ENCODE peak calls at places on chromosome 16, in four cellular contexts. X is NT2/D1, L is H1, M is HepG2. O is an unnamed sample.

GRCh38 chr16:30924086-30924714 is 828 bp downstream of the FBXL19 start:
- DNase-seq in X (no peak), M (no peak), L (no peak), O (no peak)

GRCh38 chr16:18945233-18945632 is 19.0 kb upstream of the SMG1 start:
- DNase-seq in L (no peak), X (no peak), M (no peak), O (no peak)

GRCh38 chr16:15548482-15548891 is 94.5 kb downstream of the MARF1 start:
- DNase-seq in X (no peak), L (no peak), M (peak; percentile 45), O (no peak)

GRCh38 chr16:82042144-82042543 is 7.1 kb downstream of the HSD17B2 start:
- DNase-seq in M (no peak), L (no peak), X (no peak), O (no peak)

GRCh38 chr16:83002351-83003334 is 375.9 kb downstream of the CDH13 start:
- DNase-seq in X (no peak), L (no peak), M (no peak), O (no peak)

GRCh38 chr16:68473358-68474064 is 25.2 kb upstream of the SMPD3 start:
- DNase-seq in X (no peak), M (no peak), L (no peak), O (no peak)

GRCh38 chr16:10683160-10683559 is 11.6 kb downstream of the TEKT5 start:
- DNase-seq in L (no peak), X (no peak), M (no peak), O (no peak)

GRCh38 chr16:24753437-24753836 is 24.0 kb downstream of the TNRC6A start:
- DNase-seq in M (no peak), L (no peak), X (no peak), O (no peak)

GRCh38 chr16:53756329-53756996 is 52.5 kb downstream of the FTO start:
- DNase-seq in L (no peak), M (peak; percentile 87), X (no peak), O (no peak)

GRCh38 chr16:88913001-88913612 is 46.6 kb upstream of the PABPN1L start:
- DNase-seq in L (no peak), X (no peak), M (no peak), O (no peak)

GRCh38 chr16:7853197-7853596 is 520.6 kb downstream of the RBFOX1 start:
- DNase-seq in X (no peak), L (no peak), M (no peak), O (no peak)

GRCh38 chr16:30619207-30619606 is 9.0 kb upstream of the ZNF689 start:
- DNase-seq in L (no peak), M (no peak), X (no peak), O (no peak)

GRCh38 chr16:82587289-82587688 is 39.5 kb upstream of the CDH13 start:
- DNase-seq in L (no peak), X (no peak), M (no peak), O (no peak)

GRCh38 chr16:80144191-80144590 is 396.6 kb upstream of the DYNLRB2 start:
- DNase-seq in L (no peak), X (no peak), M (no peak), O (no peak)

GRCh38 chr16:54353097-54353496 is 66.5 kb upstream of the IRX3 start:
- DNase-seq in M (no peak), X (no peak), L (no peak), O (no peak)

GRCh38 chr16:2773188-2773968 is 3.7 kb downstream of the ELOB start:
- DNase-seq in M (no peak), L (no peak), X (no peak), O (no peak)

GRCh38 chr16:89952049-89952448 is 3.5 kb downstream of the DEF8 start:
- DNase-seq in L (no peak), M (no peak), X (no peak), O (no peak)
- TF ChIP-seq SUZ12 in L (no peak), M (no peak), X (no peak), O (no peak)

DNA sequence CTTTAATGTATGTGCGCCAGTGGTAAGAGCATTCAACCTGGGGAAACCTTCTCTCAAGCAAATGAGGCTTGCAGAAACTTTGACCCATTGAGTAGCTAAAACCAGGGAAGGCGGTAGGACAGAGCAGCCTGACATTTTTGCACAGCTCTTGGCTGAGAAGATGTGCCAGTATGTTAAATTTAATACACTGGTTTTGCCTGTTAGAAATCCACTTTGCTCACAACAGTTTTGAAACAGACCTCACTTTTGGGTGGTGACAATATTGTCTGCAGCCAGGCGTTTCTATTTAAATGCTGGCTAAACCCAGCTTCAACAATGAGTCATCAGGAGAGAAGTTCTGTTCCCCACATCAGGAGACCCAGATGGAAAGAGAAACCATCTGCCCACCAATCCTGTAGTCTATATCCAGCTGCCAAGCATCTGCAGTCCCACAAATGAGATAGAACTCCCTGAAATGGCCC is 29.2 kb upstream of the CLEC3A start:
- DNase-seq in L (no peak), X (no peak), M (no peak), O (no peak)
- TF ChIP-seq SUZ12 in L (no peak), X (no peak), M (no peak), O (no peak)

DNA sequence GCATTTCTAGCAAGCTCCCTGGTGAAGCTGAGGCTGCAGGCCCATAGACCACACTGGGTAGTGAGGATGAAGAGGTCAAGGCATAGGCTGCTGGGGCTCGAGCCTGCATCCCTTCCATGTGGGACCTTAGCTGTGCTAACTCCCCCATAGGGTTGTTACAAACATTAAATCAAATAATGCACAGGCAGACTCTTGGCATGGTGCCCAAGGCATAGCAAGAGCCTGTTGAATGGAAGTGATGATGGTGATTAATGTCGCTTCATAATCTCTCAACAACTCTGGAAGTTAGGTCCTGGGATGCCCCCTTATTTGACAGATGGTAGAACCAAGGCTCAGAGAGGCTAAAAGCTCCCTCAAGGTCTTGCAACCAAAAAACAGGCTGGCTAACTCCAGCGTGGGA is 283.9 kb upstream of the EEF2KMT start:
- DNase-seq in M (no peak), X (no peak), L (no peak), O (no peak)
- TF ChIP-seq SUZ12 in M (no peak), X (no peak), L (no peak), O (no peak)

GRCh38 chr16:67278773-67279295 is 498 bp upstream of the PLEKHG4 start:
- DNase-seq in L (no peak), M (no peak), X (no peak), O (peak; percentile 57)
- TF ChIP-seq SUZ12 in L (no peak), M (no peak), X (no peak), O (no peak)

DNA sequence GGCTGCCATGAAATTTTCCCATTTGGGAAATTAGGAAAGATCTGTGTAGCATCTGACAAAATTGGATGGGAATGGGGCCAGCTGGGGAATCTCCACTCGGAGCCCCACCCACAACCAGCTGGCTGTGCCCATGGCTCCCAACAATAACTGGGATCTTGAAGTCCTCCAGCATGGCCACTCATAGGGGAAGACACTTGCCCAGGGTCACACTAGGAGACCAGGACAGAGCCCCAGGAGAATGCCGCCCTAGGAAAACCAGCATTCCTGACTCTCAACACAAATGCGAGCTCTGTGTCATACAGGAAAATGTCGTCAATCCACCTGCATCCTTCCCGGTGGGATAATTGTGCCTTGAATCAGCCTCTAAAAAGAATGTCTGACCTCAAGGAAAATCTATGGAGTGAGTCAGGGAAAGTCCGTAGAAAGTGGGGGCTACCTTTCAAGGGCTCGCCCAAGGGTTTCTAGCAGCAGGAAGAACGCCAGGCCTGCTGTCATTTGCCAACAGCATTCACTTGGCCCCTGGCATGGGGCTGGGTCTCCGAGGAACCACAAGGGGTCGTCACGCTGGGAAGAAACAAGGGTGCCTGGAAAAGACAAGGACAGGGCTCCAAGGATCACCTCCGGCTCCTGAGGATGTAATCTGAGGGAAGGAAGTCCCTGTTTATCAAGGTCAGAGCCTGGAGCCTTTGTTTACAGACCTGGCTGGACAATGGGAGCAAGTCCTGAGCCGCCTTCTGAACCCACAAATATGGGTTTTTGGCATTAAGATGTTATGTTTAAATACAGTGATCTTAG is 15.9 kb downstream of the CDH5 start:
- DNase-seq in X (peak; percentile 32), L (peak; percentile 53), M (no peak), O (no peak)
- TF ChIP-seq SUZ12 in X (no peak), L (no peak), M (no peak), O (no peak)

DNA sequence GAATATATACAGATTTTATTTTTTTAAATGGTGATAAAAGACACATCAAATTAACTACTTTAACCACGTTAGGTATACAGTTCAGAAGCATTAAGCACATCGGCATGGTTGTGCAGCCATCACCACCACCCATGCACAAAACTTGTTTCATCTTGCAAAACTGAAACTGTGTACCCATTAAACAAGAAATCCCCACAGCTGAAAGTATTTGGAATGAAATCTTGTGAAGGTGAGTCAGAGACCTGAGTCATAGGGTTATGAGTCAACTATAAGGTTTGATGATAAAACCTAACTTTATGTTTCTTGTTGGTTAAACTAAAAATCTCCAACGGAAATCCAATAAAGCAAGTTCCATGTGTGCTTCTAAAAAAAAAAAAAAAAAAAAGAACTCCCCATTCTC is 561.6 kb upstream of the PSMD7 start:
- DNase-seq in X (no peak), L (no peak), M (peak; percentile 8), O (no peak)
- TF ChIP-seq SUZ12 in X (no peak), L (no peak), M (no peak), O (no peak)

DNA sequence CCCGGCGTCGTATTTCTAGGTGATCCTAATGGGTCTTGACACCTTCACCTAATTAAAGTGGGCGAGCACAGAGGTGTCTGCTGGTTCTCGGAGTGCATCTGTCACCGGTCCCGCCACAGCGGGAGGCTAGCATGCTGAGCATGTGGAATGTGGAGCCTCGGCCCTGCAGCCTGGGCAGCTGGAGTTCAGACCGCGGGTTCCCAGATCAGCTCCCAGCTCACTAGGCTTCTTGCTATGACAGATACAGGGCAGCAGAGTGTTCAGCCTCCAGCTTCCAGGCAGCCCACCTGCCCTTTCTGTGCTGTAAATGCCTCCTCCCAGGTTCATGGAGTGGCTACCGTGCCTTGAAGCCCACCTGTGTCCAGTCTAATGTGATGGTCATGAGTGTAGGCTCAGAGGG is 166.7 kb downstream of the CPPED1 start:
- DNase-seq in M (no peak), L (no peak), X (no peak), O (no peak)
- TF ChIP-seq SUZ12 in M (no peak), L (no peak), X (no peak), O (no peak)

GRCh38 chr16:56985288-56985961 is 3.9 kb upstream of the NLRC5 start:
- DNase-seq in M (no peak), L (no peak), X (no peak), O (no peak)
- TF ChIP-seq SUZ12 in M (no peak), L (no peak), X (no peak), O (no peak)

GRCh38 chr16:27515874-27516353 is 33.8 kb downstream of the GTF3C1 start:
- DNase-seq in L (peak; percentile 39), M (peak; percentile 36), X (peak; percentile 36), O (peak; percentile 77)
- TF ChIP-seq SUZ12 in L (no peak), M (no peak), X (no peak), O (no peak)

GRCh38 chr16:69620564-69620963 is 54.8 kb downstream of the NFAT5 start:
- DNase-seq in X (no peak), L (no peak), M (no peak), O (no peak)

GRCh38 chr16:69621225-69621624 is 55.5 kb downstream of the NFAT5 start:
- DNase-seq in L (no peak), X (no peak), M (no peak), O (no peak)

GRCh38 chr16:69626256-69626655 is 60.5 kb downstream of the NFAT5 start:
- DNase-seq in L (no peak), M (no peak), X (no peak), O (no peak)
- TF ChIP-seq SUZ12 in L (no peak), M (no peak), X (no peak), O (no peak)

O was measured in HEK293T.